ENCODE peak calls at places on chromosomes 5 and 9, in five cellular contexts. H is choroid plexus epithelial cell, O is cardiac muscle cell, G is GM20000, W is HFFc6. T is an unnamed sample.

GRCh38 chr9:36204906-36205547 is 14.3 kb downstream of the CLTA start:
- DNase-seq in H (peak), O (peak), G (no peak), W (no peak), T (no peak)

GRCh38 chr5:121053055-121053985 is 589.2 kb downstream of the PRR16 start:
- DNase-seq in G (no peak), H (no peak), W (no peak), O (no peak), T (peak)

GRCh38 chr5:117262607-117263131 is 688.0 kb upstream of the SEMA6A start:
- DNase-seq in H (no peak), G (no peak), O (no peak), W (no peak), T (no peak)

GRCh38 chr5:20109326-20109725 is 121.3 kb upstream of the CDH18 start:
- DNase-seq in G (no peak), H (no peak), O (no peak), W (no peak), T (no peak)

GRCh38 chr5:27093296-27093695 is 54.9 kb upstream of the CDH9 start:
- DNase-seq in G (no peak), H (no peak), O (no peak), W (no peak), T (no peak)

GRCh38 chr5:137563646-137564474 is 64.7 kb upstream of the SPOCK1 start:
- DNase-seq in G (no peak), O (peak), H (peak), W (peak), T (peak)

GRCh38 chr9:132498811-132499210 is 83.6 kb upstream of the BARHL1 start:
- DNase-seq in O (no peak), H (peak), W (no peak), G (no peak), T (no peak)

GRCh38 chr9:110820378-110820777 is 151.8 kb downstream of the MUSK start:
- DNase-seq in W (no peak), H (no peak), O (peak), G (no peak), T (no peak)

GRCh38 chr5:137265457-137265856 is 233.7 kb downstream of the SPOCK1 start:
- DNase-seq in H (no peak), O (no peak), G (no peak), W (peak), T (no peak)

GRCh38 chr9:107624216-107624948 is 134.8 kb upstream of the KLF4 start:
- DNase-seq in W (no peak), G (no peak), H (no peak), O (peak), T (no peak)

GRCh38 chr5:68037541-68037940 is 178.0 kb upstream of the PIK3R1 start:
- DNase-seq in O (peak), G (no peak), H (peak), W (no peak), T (no peak)

GRCh38 chr9:112887377-112887776 is 3.3 kb downstream of the SLC46A2 start:
- DNase-seq in G (no peak), H (no peak), W (no peak), O (no peak), T (no peak)

GRCh38 chr5:78295035-78295961 is 800 bp upstream of the AP3B1 start:
- DNase-seq in H (no peak), O (peak), W (no peak), G (peak), T (no peak)
- TF ChIP-seq CTCF in H (peak), O (peak), W (peak), G (peak), T (no peak)

DNA sequence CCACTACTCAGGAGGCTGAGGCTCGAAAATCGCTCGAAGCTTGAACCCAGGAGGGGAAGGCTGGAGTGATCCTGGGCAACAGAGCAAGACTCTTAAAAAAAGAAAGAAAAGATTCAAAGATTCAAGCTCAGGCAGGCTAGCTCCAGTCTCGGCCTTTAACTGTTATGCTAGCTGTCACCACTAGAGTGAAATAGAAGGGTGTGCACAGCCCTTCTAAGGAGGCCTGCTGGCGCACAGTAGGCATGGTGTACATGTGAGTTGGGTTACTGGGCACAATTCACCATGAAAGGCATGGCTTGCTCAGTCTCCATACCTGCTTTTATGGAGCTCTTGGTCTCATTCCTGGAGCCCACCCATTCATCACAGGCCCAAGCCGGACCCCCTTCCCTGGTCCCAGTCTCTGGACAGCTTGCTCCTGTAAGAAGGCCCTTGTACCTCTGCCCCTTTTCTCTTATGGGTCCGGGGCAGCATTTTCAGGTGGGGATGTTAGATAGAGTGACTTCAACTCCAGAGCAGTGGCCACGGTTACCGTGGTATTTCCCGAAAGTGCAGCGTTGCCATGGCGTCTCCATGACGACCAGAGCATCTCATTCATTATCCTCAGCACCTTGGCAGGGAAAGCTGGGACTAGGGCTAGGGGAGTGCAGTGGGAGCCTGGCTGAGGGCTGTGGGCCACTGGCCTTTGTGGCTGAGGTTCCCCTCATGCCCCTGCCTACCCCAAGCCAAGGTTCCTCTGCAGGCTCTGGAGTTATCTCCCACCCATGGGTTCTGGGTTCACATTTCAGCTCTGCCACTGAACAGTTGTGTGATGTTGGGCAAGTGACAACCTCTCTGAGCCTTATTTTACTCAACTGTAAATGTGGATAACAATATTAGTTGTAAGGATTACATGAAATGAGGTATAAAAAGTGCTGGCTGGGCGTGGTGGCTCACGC is 5.7 kb downstream of the NDST1 start:
- DNase-seq in O (no peak), G (no peak), W (no peak), H (no peak), T (no peak)
- TF ChIP-seq CTCF in O (no peak), G (no peak), W (peak), H (peak), T (no peak)

DNA sequence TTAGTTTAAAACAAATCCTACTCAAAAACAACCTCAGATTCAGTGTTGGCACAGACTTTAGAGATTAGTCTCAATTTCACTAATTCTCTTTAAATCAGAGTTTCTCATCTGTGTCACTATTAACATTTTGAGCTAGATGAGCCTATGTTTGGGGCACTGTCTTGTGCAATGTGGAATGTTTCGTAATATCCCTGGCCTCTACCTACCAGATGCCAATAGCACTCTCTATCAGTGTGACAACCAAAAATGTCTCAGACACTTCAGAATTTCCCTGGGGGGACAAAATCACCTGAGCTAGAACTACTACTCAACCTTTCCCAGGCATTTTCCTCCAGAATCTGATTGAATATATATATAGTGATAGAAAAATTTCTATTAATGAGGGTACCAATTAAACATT is 465.2 kb upstream of the RGMB start:
- DNase-seq in G (no peak), H (no peak), W (no peak), O (no peak), T (no peak)
- TF ChIP-seq CTCF in G (no peak), H (no peak), W (no peak), O (no peak), T (no peak)

GRCh38 chr5:171946382-171946781 is 60.1 kb downstream of the FBXW11 start:
- DNase-seq in W (peak), O (no peak), G (no peak), H (no peak), T (no peak)
- TF ChIP-seq CTCF in W (peak), O (no peak), G (no peak), H (no peak), T (peak)

GRCh38 chr9:129220771-129221170 is 42.7 kb upstream of the IER5L start:
- DNase-seq in H (no peak), G (no peak), W (no peak), O (no peak), T (no peak)
- TF ChIP-seq CTCF in H (no peak), G (no peak), W (no peak), O (no peak), T (no peak)

GRCh38 chr5:98398465-98398864 is 375.0 kb upstream of the RGMB start:
- DNase-seq in W (no peak), O (no peak), H (no peak), G (no peak), T (no peak)

GRCh38 chr5:98401645-98402044 is 371.8 kb upstream of the RGMB start:
- DNase-seq in G (no peak), W (peak), O (no peak), H (no peak), T (no peak)

GRCh38 chr5:98402130-98402529 is 371.3 kb upstream of the RGMB start:
- DNase-seq in H (no peak), W (peak), G (no peak), O (no peak), T (no peak)

GRCh38 chr5:98403131-98403530 is 370.3 kb upstream of the RGMB start:
- DNase-seq in G (no peak), H (no peak), W (no peak), O (no peak), T (no peak)
- TF ChIP-seq CTCF in G (no peak), H (no peak), W (no peak), O (no peak), T (no peak)